ENCODE peak calls at places on chromosomes 16 and 17, in four cellular contexts. R, X, U and W are unnamed samples.
A peak's percentile ranks its signal among the peaks of the same experiment; 100 is the strongest.

GRCh38 chr16:31868701-31869167 is 4.9 kb upstream of the ZNF267 start:
- DNase-seq in R (peak; percentile 77), X (peak; percentile 85), U (peak; percentile 73), W (peak; percentile 68)

GRCh38 chr16:81003610-81004460 is 2.9 kb downstream of the CMC2 start:
- DNase-seq in X (no peak), R (no peak), U (no peak), W (no peak)

GRCh38 chr17:67095803-67096202 is 51.4 kb downstream of the CACNG1 start:
- DNase-seq in R (no peak), U (no peak), X (no peak), W (no peak)

GRCh38 chr16:75251280-75252048 is at the start of gene BCAR1:
- DNase-seq in X (peak; percentile 94), U (no peak), R (peak; percentile 95), W (peak; percentile 88)

GRCh38 chr17:64008830-64009229 is 10.7 kb downstream of the PRR29 start:
- DNase-seq in X (no peak), U (no peak), R (no peak), W (no peak)

GRCh38 chr17:42271277-42271922 is 4.8 kb downstream of the STAT5B start:
- DNase-seq in U (no peak), X (no peak), R (no peak), W (no peak)

GRCh38 chr17:43832168-43832975 is 574 bp downstream of the MPP3 start:
- DNase-seq in R (peak; percentile 54), X (peak; percentile 79), U (no peak), W (peak; percentile 10)

GRCh38 chr16:28572659-28573510 is 19.2 kb downstream of the SGF29 start:
- DNase-seq in U (no peak), R (peak; percentile 45), X (no peak), W (no peak)

GRCh38 chr17:80377798-80378197 is 37.2 kb upstream of the ENDOV start:
- DNase-seq in U (no peak), R (no peak), X (peak; percentile 30), W (no peak)

GRCh38 chr16:10641953-10642949 is 52.5 kb downstream of the TEKT5 start:
- DNase-seq in U (no peak), R (peak; percentile 76), X (no peak), W (no peak)

GRCh38 chr16:35364263-35364662 is 1904.9 kb downstream of the TP53TG3F start:
- DNase-seq in U (no peak), R (no peak), X (no peak), W (no peak)

GRCh38 chr16:25838724-25839186 is 147.0 kb downstream of the HS3ST4 start:
- DNase-seq in R (peak; percentile 90), X (no peak), U (peak; percentile 27), W (peak; percentile 13)

GRCh38 chr17:2023692-2024571 is 1.2 kb downstream of the RTN4RL1 start:
- DNase-seq in X (peak; percentile 81), U (peak; percentile 59), R (peak; percentile 96), W (no peak)

GRCh38 chr16:50227665-50228064 is 38.7 kb upstream of the ADCY7 start:
- DNase-seq in X (no peak), R (no peak), U (no peak), W (no peak)

GRCh38 chr17:33506889-33507650 is 214.0 kb upstream of the ASIC2 start:
- DNase-seq in R (no peak), X (peak; percentile 70), U (no peak), W (no peak)

GRCh38 chr16:71367243-71367976 is 8.9 kb downstream of the CALB2 start:
- DNase-seq in U (peak; percentile 60), R (peak; percentile 94), X (no peak), W (no peak)

GRCh38 chr17:71919181-71919580 is 201.6 kb upstream of the SOX9 start:
- DNase-seq in X (no peak), U (no peak), R (no peak), W (no peak)

GRCh38 chr17:8022358-8023038 is 16.4 kb upstream of the ALOX15B start:
- DNase-seq in R (no peak), U (no peak), X (peak; percentile 17), W (no peak)

GRCh38 chr17:61997649-61998048 is 67.4 kb downstream of the MED13 start:
- DNase-seq in R (no peak), U (no peak), X (no peak), W (peak; percentile 8)

GRCh38 chr17:78853926-78854394 is 13.3 kb upstream of the USP36 start:
- DNase-seq in X (no peak), R (no peak), U (no peak), W (no peak)

GRCh38 chr16:88697831-88698693 is 8.1 kb downstream of the RNF166 start:
- DNase-seq in X (no peak), R (peak; percentile 64), U (no peak), W (no peak)

GRCh38 chr17:9195961-9196668 is 174.8 kb downstream of the NTN1 start:
- DNase-seq in X (no peak), U (no peak), R (peak; percentile 59), W (peak; percentile 72)

GRCh38 chr16:14483819-14484385 is 146.2 kb downstream of the PARN start:
- DNase-seq in U (no peak), X (no peak), R (no peak), W (no peak)

GRCh38 chr17:76446449-76447231 is 6.3 kb downstream of the UBE2O start:
- DNase-seq in X (no peak), U (peak; percentile 75), R (peak; percentile 64), W (no peak)
- H3K4me3 ChIP-seq in X (no peak overlapping the region), U (peak overlapping the region; percentile 47), R (peak overlapping the region; percentile 16), W (no peak overlapping the region)

GRCh38 chr17:68598074-68598473 is 3.1 kb downstream of the FAM20A start:
- DNase-seq in U (no peak), R (no peak), X (no peak), W (no peak)

GRCh38 chr17:68596411-68596945 is 4.7 kb downstream of the FAM20A start:
- DNase-seq in U (no peak), R (no peak), X (no peak), W (no peak)

GRCh38 chr17:68594552-68594951 is 6.6 kb downstream of the FAM20A start:
- DNase-seq in X (no peak), R (no peak), U (no peak), W (no peak)

GRCh38 chr17:68595496-68595895 is 5.7 kb downstream of the FAM20A start:
- DNase-seq in R (no peak), X (no peak), U (no peak), W (no peak)

DNA sequence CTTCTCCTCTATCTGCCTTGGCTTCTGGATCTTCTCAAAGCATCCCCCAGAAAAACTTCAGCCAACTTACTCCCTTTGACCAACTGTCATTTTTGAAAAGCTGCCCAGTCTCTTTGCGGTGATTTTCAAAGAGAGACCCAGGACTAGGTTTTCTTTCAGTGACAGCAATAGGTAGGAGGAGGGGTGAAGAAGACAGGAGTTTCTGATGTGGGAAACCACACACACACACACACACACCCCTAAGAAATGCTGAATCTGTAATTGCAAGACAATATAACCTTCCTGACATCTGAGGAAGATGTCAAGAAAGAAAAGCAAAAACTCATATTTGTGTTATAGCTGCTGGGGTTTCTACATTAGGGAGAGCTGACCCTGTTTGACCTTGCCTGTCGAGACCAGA is 5.2 kb downstream of the FAM20A start:
- DNase-seq in U (no peak), R (no peak), X (no peak), W (no peak)
- TF ChIP-seq POLR2AphosphoS5 in U (no peak), R (no peak), X (no peak), W (no peak)

GRCh38 chr17:58004060-58004459 is 3.0 kb downstream of the SRSF1 start:
- DNase-seq in X (no peak), R (no peak), U (no peak), W (no peak)
- H3K4me3 ChIP-seq in X (no peak overlapping the region), R (peak overlapping the region; percentile 94), U (no peak overlapping the region), W (no peak overlapping the region)

GRCh38 chr17:77394540-77395295 is 253.9 kb downstream of the SEC14L1 start:
- DNase-seq in R (peak; percentile 55), U (peak; percentile 19), X (no peak), W (peak; percentile 74)
- TF ChIP-seq POLR2AphosphoS5 in R (no peak), U (no peak), X (no peak), W (peak; percentile 40)

DNA sequence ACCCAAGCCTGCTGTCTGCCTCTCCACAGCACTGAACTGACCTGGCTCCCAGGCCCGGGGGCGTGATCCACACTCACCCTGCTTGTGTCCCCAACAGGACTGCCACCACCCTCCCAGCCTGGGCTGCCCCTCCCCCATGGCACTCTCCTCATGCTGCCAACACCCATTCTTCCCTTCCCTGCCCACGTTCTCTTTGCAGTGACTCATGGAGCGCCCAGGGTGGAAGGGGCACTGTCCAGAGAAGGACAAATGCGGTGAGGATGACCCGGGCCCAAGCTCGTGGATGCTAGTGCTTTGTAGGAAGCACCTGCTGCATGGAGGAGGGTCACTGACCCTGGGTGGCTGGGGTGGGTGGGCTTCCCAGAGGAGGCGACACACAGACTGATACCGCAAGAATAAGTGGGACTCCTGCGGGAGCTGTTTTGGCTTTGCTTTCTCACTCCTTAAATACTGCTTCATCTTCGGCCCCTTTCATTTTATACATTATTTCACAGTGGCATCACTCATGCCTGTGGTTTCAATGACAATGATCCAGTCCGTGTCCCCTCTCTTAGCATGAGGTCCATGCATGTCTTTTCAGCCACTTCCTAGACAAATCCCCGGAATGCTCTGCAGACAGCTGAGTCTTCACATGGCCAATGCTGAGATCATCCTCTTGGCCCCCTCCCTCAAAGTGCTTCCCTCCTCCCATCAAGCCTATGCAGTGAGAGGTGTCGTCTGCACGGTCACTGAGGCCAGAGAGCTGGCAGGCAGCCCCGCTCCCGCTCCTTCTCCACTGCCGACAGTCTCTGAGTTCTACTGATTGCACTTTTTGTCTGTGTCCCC is 17.6 kb downstream of the CDK5R1 start:
- DNase-seq in U (no peak), X (no peak), R (no peak), W (no peak)
- H3K4me3 ChIP-seq in U (peak overlapping the region; percentile 39), X (no peak overlapping the region), R (no peak overlapping the region), W (no peak overlapping the region)

DNA sequence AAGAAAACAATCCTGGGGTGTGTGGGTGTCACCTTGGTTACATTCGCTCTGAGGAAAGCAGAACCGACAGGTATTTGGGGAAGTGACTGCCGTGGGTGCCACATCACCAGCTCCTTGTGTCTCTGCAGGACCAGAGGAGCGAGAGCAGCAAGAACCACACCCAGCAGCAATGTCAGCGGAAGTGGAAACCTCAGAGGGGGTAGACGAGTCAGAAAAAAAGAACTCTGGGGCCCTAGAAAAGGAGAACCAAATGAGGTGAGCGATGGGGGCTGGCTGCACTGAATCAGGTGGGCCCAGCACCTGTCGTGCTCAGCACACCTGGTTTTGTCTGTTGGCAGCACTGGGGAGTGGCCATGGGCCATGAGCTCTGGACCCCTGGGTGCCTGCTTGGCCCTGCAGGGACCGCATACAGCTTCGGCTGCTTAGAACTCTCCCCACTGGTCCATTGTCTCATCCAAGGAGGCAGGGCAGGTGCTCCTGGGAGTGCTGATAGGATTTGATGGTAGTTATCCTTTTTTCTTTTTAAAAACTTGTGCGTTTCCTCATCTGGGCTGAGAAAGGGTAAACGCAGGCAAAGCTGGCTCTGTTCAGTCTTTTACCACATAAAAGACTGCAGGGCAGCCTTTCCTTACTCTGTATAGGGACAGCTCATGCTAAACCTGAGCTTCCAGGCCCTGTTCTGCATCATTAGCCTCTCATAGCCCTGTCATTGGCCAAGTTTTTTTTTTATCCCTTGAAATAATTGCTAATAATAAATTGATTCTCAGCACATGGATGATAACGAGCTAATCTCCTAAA is 29.4 kb downstream of the HMOX2 start:
- DNase-seq in X (no peak), U (no peak), R (no peak), W (no peak)
- TF ChIP-seq POLR2AphosphoS5 in X (no peak), U (no peak), R (no peak), W (no peak)